ENCODE peak calls at places on chromosomes 13 and 19, in nine cellular contexts. D is stimulated activated CD8-positive, alpha-beta memory T cell treated with anti-CD3 and anti-CD28 coated beads, Interleukin-4, amount 100 ng/mL, for 1 hour; Y is stimulated activated CD4-positive, alpha-beta T cell treated with anti-CD3 and anti-CD28 coated beads, TNF-alpha, amount 100 ng/mL, for 4 hours; C is progenitor cell of endocrine pancreas; Z is activated CD4-positive, alpha-beta T cell treated with anti-CD3 and anti-CD28 coated beads, Interleukin-2, amount 50 U/mL, for 1 hour; H is naive B cell; U is mesendoderm; O is mucosa of descending colon; F is GOT3. I is an unnamed sample.

GRCh38 chr19:35045667-35046300 is 4.3 kb downstream of the HPN start:
- DNase-seq in C (no peak), F (no peak), H (peak; percentile 59), O (no peak), Y (no peak), Z (peak; percentile 25), U (peak; percentile 80), D (no peak), I (no peak)

GRCh38 chr19:38317104-38317612 is 1.4 kb upstream of the YIF1B start:
- DNase-seq in Y (no peak), O (no peak), C (no peak), Z (no peak), F (no peak), D (no peak), H (peak; percentile 25), U (no peak), I (no peak)

GRCh38 chr19:11478167-11479089 is 2.4 kb downstream of the ELAVL3 start:
- DNase-seq in C (no peak), U (no peak), O (no peak), Y (no peak), Z (no peak), F (no peak), H (peak; percentile 19), D (no peak), I (no peak)

GRCh38 chr19:3065675-3066357 is 3.5 kb upstream of the TLE5 start:
- DNase-seq in H (peak; percentile 71), F (no peak), D (no peak), O (peak; percentile 64), Z (no peak), C (peak; percentile 42), Y (no peak), U (no peak), I (no peak)

GRCh38 chr19:1117654-1118053 is 13.9 kb downstream of the GPX4 start:
- DNase-seq in F (no peak), C (no peak), D (no peak), U (no peak), O (no peak), H (no peak), Z (no peak), Y (no peak), I (no peak)

GRCh38 chr13:111911754-111912452 is 155.0 kb upstream of the SOX1 start:
- DNase-seq in C (peak; percentile 2), F (no peak), H (no peak), O (no peak), Y (no peak), Z (no peak), D (no peak), U (no peak), I (no peak)

GRCh38 chr13:107413005-107413404 is 802.3 kb downstream of the LIG4 start:
- DNase-seq in Z (no peak), U (no peak), D (no peak), C (no peak), Y (no peak), O (no peak), F (no peak), H (no peak), I (no peak)

GRCh38 chr13:37753776-37754175 is 115.8 kb downstream of the TRPC4 start:
- DNase-seq in D (no peak), C (no peak), Z (no peak), Y (no peak), H (no peak), O (no peak), U (peak; percentile 47), F (no peak), I (peak; percentile 3)

GRCh38 chr13:37187110-37187509 is 81.6 kb upstream of the CSNK1A1L start:
- DNase-seq in C (no peak), U (no peak), F (no peak), H (no peak), Y (no peak), D (no peak), Z (no peak), O (no peak), I (peak; percentile 10)

GRCh38 chr19:16825312-16826168 is 3.7 kb upstream of the SIN3B start:
- DNase-seq in Z (no peak), O (peak; percentile 38), Y (no peak), F (no peak), D (no peak), C (no peak), U (peak; percentile 77), H (no peak), I (peak; percentile 77)

GRCh38 chr19:49499030-49499670 is 2.9 kb downstream of the RPS11 start:
- DNase-seq in U (no peak), D (no peak), Y (no peak), C (no peak), O (no peak), F (no peak), H (no peak), Z (peak; percentile 33), I (no peak)

GRCh38 chr19:54662730-54663129 is at the start of gene LILRB4:
- DNase-seq in U (no peak), Y (no peak), O (no peak), Z (no peak), F (no peak), C (no peak), D (no peak), H (no peak), I (no peak)

GRCh38 chr19:5001547-5002131 is 32.7 kb downstream of the KDM4B start:
- DNase-seq in D (peak; percentile 6), Y (no peak), Z (peak; percentile 26), O (no peak), C (no peak), H (peak; percentile 14), U (peak; percentile 57), F (no peak), I (peak; percentile 65)

GRCh38 chr13:44713793-44714469 is 137.8 kb upstream of the TSC22D1 start:
- DNase-seq in F (peak; percentile 20), Y (no peak), Z (no peak), C (no peak), H (no peak), D (no peak), O (no peak), U (peak; percentile 95), I (peak; percentile 93)

GRCh38 chr13:85582890-85583289 is 216.3 kb downstream of the SLITRK6 start:
- DNase-seq in Y (no peak), H (no peak), F (no peak), U (no peak), D (no peak), C (no peak), Z (no peak), O (no peak), I (peak; percentile 13)

GRCh38 chr19:34662919-34663318 is 14.0 kb downstream of the SCGB2B2 start:
- DNase-seq in C (no peak), Y (peak; percentile 24), D (peak; percentile 14), O (no peak), H (no peak), U (peak; percentile 42), F (no peak), Z (peak; percentile 32), I (peak; percentile 59)

GRCh38 chr19:39696418-39696817 is 7.9 kb upstream of the LGALS14 start:
- DNase-seq in U (peak; percentile 64), Y (no peak), O (no peak), Z (no peak), D (no peak), C (no peak), H (no peak), F (no peak), I (peak; percentile 16)

GRCh38 chr19:15614507-15615379 is at the start of gene CYP4F8:
- DNase-seq in Z (no peak), Y (no peak), O (no peak), D (no peak), H (no peak), U (no peak), F (no peak), C (no peak), I (peak; percentile 12)

GRCh38 chr13:104949840-104950805 is 1585.3 kb downstream of the EFNB2 start:
- DNase-seq in H (no peak), U (no peak), D (no peak), F (no peak), C (no peak), Y (no peak), Z (no peak), O (no peak), I (no peak)

GRCh38 chr13:66680031-66680430 is 550.1 kb downstream of the PCDH9 start:
- DNase-seq in H (no peak), O (no peak), Y (no peak), U (no peak), D (no peak), F (no peak), Z (no peak), C (no peak), I (no peak)

GRCh38 chr13:48902421-48902820 is 73.3 kb upstream of the FNDC3A start:
- DNase-seq in C (no peak), H (no peak), D (no peak), Z (no peak), F (no peak), O (no peak), Y (no peak), U (peak; percentile 72), I (no peak)

GRCh38 chr13:104823709-104824108 is 1711.8 kb downstream of the EFNB2 start:
- DNase-seq in C (no peak), Z (no peak), D (no peak), H (no peak), O (no peak), F (no peak), U (no peak), Y (no peak), I (no peak)

GRCh38 chr19:610801-611505 is 21.3 kb downstream of the HCN2 start:
- DNase-seq in Z (peak; percentile 55), C (no peak), O (no peak), F (no peak), H (peak; percentile 39), U (no peak), D (no peak), Y (no peak), I (no peak)

GRCh38 chr19:3162418-3163229 is 15.9 kb upstream of the S1PR4 start:
- DNase-seq in O (no peak), F (no peak), Z (no peak), C (no peak), D (no peak), H (no peak), Y (no peak), U (peak; percentile 51), I (peak; percentile 60)

GRCh38 chr19:18128805-18129204 is 24.2 kb upstream of the PIK3R2 start:
- DNase-seq in H (no peak), D (no peak), O (no peak), C (no peak), Z (no peak), F (no peak), U (no peak), Y (no peak), I (no peak)

GRCh38 chr13:84896128-84896527 is 903.1 kb downstream of the SLITRK6 start:
- DNase-seq in F (no peak), Z (peak; percentile 5), U (peak; percentile 63), D (no peak), O (no peak), H (peak; percentile 29), C (peak; percentile 19), Y (no peak), I (peak; percentile 18)

GRCh38 chr13:106143392-106143791 is 392.1 kb downstream of the EFNB2 start:
- DNase-seq in C (no peak), U (no peak), H (no peak), O (no peak), F (no peak), Z (no peak), D (no peak), Y (no peak), I (no peak)

I was measured in A172.